ENCODE peak calls at places on chromosome 2, in seven cellular contexts. Z is AML-193; X is naive B cell; Y is bronchial epithelial cell; M is ELR; I is stimulated activated CD4-positive, alpha-beta T cell treated with anti-CD3 and anti-CD28 coated beads, Interleukin-4, amount 100 ng/mL, for 48 hours; P is astrocyte of the hippocampus. Q is an unnamed sample.
A peak's percentile ranks its signal among the peaks of the same experiment; 100 is the strongest.

GRCh38 chr2:21395366-21395765 is 271.6 kb downstream of the TDRD15 start:
- DNase-seq in Z (no peak), X (no peak), Y (no peak), M (no peak), I (no peak), P (no peak), Q (no peak)

GRCh38 chr2:10792660-10793400 is 19.8 kb downstream of the PDIA6 start:
- DNase-seq in Z (no peak), X (no peak), Y (no peak), M (no peak), I (no peak), P (no peak), Q (no peak)

GRCh38 chr2:55157474-55157884 is 74.6 kb downstream of the CLHC1 start:
- DNase-seq in Z (no peak), X (no peak), Y (no peak), M (peak; percentile 85), I (no peak), P (peak; percentile 52), Q (no peak)

GRCh38 chr2:231170058-231170457 is 28.4 kb upstream of the ARMC9 start:
- DNase-seq in Z (no peak), X (no peak), Y (no peak), M (no peak), I (no peak), P (no peak), Q (no peak)

GRCh38 chr2:240785424-240786335 is 34.3 kb downstream of the KIF1A start:
- DNase-seq in Z (no peak), X (no peak), Y (no peak), M (no peak), I (no peak), P (no peak), Q (no peak)

GRCh38 chr2:136916131-136916530 is 150.8 kb downstream of the THSD7B start:
- DNase-seq in Z (no peak), X (no peak), Y (no peak), M (no peak), I (no peak), P (peak; percentile 70), Q (no peak)

GRCh38 chr2:162116372-162116771 is 35.7 kb downstream of the GCG start:
- DNase-seq in Z (no peak), X (no peak), Y (no peak), M (no peak), I (no peak), P (no peak), Q (no peak)

GRCh38 chr2:25187729-25188350 is 19.5 kb upstream of the POMC start:
- DNase-seq in Z (no peak), X (no peak), Y (no peak), M (no peak), I (no peak), P (no peak), Q (no peak)

GRCh38 chr2:201642579-201643215 is 606 bp downstream of the TMEM237 start:
- DNase-seq in Z (no peak), X (peak; percentile 90), Y (peak; percentile 63), M (peak; percentile 86), I (peak; percentile 82), P (peak; percentile 95), Q (peak; percentile 60)

GRCh38 chr2:27809761-27810241 is 38.3 kb downstream of the MRPL33 start:
- DNase-seq in Z (peak; percentile 89), X (no peak), Y (peak; percentile 93), M (peak; percentile 88), I (no peak), P (peak; percentile 80), Q (peak; percentile 88)

GRCh38 chr2:62175728-62176127 is 20.2 kb upstream of the B3GNT2 start:
- DNase-seq in Z (no peak), X (no peak), Y (no peak), M (no peak), I (no peak), P (no peak), Q (no peak)

GRCh38 chr2:140392824-140393223 is 1612.6 kb upstream of the NXPH2 start:
- DNase-seq in Z (no peak), X (no peak), Y (no peak), M (peak; percentile 12), I (no peak), P (no peak), Q (no peak)

Q was measured in A172.